ENCODE peak calls at places on chromosomes 13 and 19, in six cellular contexts. B, R, Z, O, L and V are unnamed samples.

GRCh38 chr19:54523403-54523802 is 20.8 kb downstream of the LAIR2 start:
- DNase-seq in B (no peak), R (no peak), Z (no peak), O (no peak), L (no peak), V (no peak)

GRCh38 chr19:24159707-24160106 is 72.7 kb downstream of the ZNF254 start:
- DNase-seq in B (no peak), R (no peak), Z (no peak), O (peak), L (no peak), V (no peak)

GRCh38 chr19:1526979-1527649 is 3.2 kb downstream of the PLK5 start:
- DNase-seq in B (no peak), R (no peak), Z (no peak), O (no peak), L (no peak), V (no peak)

GRCh38 chr13:47418206-47418920 is 521.5 kb upstream of the HTR2A start:
- DNase-seq in B (no peak), R (no peak), Z (no peak), O (no peak), L (no peak), V (no peak)

GRCh38 chr13:27053235-27053884 is 118.3 kb downstream of the USP12 start:
- DNase-seq in B (no peak), R (no peak), Z (no peak), O (no peak), L (no peak), V (no peak)

GRCh38 chr13:80778302-80778701 is 437.4 kb upstream of the SPRY2 start:
- DNase-seq in B (no peak), R (no peak), Z (no peak), O (peak), L (no peak), V (no peak)

GRCh38 chr13:99528547-99528946 is 27.3 kb downstream of the TM9SF2 start:
- DNase-seq in B (peak), R (no peak), Z (no peak), O (peak), L (no peak), V (no peak)

GRCh38 chr19:30083125-30083681 is 141.2 kb downstream of the URI1 start:
- DNase-seq in B (no peak), R (no peak), Z (no peak), O (no peak), L (no peak), V (no peak)

GRCh38 chr13:97226788-97227627 is 4.9 kb downstream of the MBNL2 start:
- DNase-seq in B (peak), R (no peak), Z (no peak), O (peak), L (peak), V (no peak)

GRCh38 chr13:31625115-31625514 is 114.2 kb upstream of the RXFP2 start:
- DNase-seq in B (no peak), R (no peak), Z (no peak), O (no peak), L (no peak), V (no peak)

GRCh38 chr13:42996584-42996983 is 4.5 kb upstream of the EPSTI1 start:
- DNase-seq in B (no peak), R (peak), Z (peak), O (no peak), L (no peak), V (no peak)

GRCh38 chr19:13014101-13014920 is 19.0 kb downstream of the NFIX start:
- DNase-seq in B (no peak), R (no peak), Z (peak), O (no peak), L (no peak), V (no peak)

GRCh38 chr13:20363604-20364003 is 131.5 kb upstream of the GJB6 start:
- DNase-seq in B (no peak), R (no peak), Z (no peak), O (no peak), L (no peak), V (no peak)

GRCh38 chr19:12769689-12770088 is 5.7 kb downstream of the HOOK2 start:
- DNase-seq in B (peak), R (no peak), Z (no peak), O (no peak), L (peak), V (no peak)

GRCh38 chr13:49503951-49504350 is 8.2 kb downstream of the PHF11 start:
- DNase-seq in B (no peak), R (no peak), Z (no peak), O (no peak), L (no peak), V (no peak)

GRCh38 chr19:23071087-23071511 is 45.7 kb upstream of the ZNF730 start:
- DNase-seq in B (no peak), R (no peak), Z (peak), O (no peak), L (no peak), V (peak)